ENCODE peak calls at places on chromosomes 1 and 21, in four cellular contexts. U is tibial artery, W is IMR-90, Z is coronary artery. K is an unnamed sample.

GRCh38 chr1:19799877-19800804 is at the start of gene TMCO4:
- DNase-seq in U (peak), W (peak), Z (no peak), K (peak)

GRCh38 chr1:4728319-4729107 is 74.1 kb downstream of the AJAP1 start:
- DNase-seq in U (no peak), W (no peak), Z (no peak), K (no peak)

GRCh38 chr1:192724670-192725069 is 84.2 kb upstream of the RGS2 start:
- DNase-seq in U (no peak), W (peak), Z (no peak), K (no peak)

GRCh38 chr1:24085546-24085945 is 26.4 kb downstream of the MYOM3 start:
- DNase-seq in U (no peak), W (peak), Z (no peak), K (no peak)

GRCh38 chr1:236144446-236145150 is 2.3 kb downstream of the GPR137B start:
- DNase-seq in U (no peak), W (peak), Z (no peak), K (peak)

GRCh38 chr1:76503100-76503499 is 364.2 kb upstream of the ST6GALNAC5 start:
- DNase-seq in U (no peak), W (no peak), Z (no peak), K (no peak)

GRCh38 chr1:84345220-84345619 is 43.7 kb downstream of the SAMD13 start:
- DNase-seq in U (no peak), W (no peak), Z (no peak), K (peak)

GRCh38 chr1:169711469-169712308 is at the start of gene SELL:
- DNase-seq in U (peak), W (peak), Z (no peak), K (peak)

GRCh38 chr1:231241751-231242150 is 739 bp downstream of the GNPAT start:
- DNase-seq in U (no peak), W (no peak), Z (no peak), K (no peak)

GRCh38 chr21:44780140-44780508 is 21.5 kb downstream of the UBE2G2 start:
- DNase-seq in U (no peak), W (no peak), Z (peak), K (no peak)
- H3K4me3 ChIP-seq in U (no peak), W (no peak), Z (no peak), K (no peak)

DNA sequence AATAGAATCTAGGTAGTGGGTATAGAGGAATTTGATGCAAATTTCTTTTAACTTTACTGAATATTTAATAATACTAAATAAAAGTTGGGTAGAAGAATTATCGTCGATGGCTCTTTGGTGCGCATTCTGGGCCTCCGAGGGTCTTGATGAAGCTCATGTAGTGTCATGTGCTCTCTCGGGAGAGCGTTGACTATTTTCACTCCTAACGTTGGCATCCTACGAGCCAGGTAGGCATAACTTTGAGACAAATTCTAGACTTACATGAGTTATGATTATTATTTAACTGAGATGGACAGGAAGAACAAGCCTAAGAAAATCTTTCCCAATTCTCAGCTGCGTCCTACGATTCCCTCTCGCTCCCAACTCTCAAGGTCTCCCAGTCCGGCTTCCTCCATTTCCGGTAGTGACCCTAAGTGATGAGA is 550 bp upstream of the PCAT6 start:
- DNase-seq in U (no peak), W (no peak), Z (no peak), K (no peak)
- H3K4me3 ChIP-seq in U (peak), W (peak), Z (peak), K (peak)

DNA sequence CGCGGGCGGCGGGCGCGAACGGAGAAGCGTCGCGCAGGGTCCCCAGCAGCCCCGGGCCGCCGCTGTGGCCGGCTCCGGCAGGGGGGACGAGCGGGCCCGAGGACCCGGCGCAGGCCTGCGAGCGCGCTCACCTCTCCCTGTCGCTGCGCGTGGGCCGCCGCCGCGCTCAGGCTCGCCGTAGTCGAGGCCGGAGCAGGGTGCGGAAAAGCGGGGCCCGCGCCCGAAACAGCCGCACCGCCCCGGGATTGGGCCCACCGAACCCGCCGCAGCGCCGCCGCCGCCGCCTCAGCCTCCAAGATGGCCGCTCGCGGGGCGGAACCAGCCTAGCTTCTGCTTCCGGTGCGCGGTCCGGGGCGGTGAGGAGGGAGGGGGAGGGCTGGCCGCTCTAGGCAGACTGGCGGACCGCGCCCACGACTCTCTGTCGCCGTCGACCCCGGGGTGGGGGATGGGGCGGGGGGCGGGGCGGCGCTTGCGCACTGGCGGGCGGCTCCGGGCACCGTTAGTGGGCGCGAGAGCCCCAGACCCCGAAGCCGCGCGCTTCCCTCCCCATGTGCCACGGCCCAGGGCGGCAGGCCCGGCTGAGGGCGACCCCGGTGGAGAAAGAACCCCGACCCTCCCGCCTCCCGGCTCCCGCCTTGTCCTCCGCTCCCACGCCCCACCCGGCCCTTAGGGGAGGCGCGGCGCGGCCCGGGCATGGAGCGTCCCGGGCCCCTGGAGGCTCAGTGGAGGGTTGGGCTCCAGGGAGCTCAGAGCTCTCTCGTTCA is at the start of gene UBE2J2:
- DNase-seq in U (peak), W (peak), Z (peak), K (peak)
- H3K4me3 ChIP-seq in U (peak), W (peak), Z (peak), K (peak)

GRCh38 chr1:16152521-16153087 is 3.3 kb downstream of the EPHA2 start:
- DNase-seq in U (no peak), W (peak), Z (no peak), K (peak)
- H3K4me3 ChIP-seq in U (peak), W (peak), Z (peak), K (peak)

GRCh38 chr1:98027044-98027443 is 106.2 kb upstream of the DPYD start:
- DNase-seq in U (no peak), W (no peak), Z (no peak), K (no peak)

GRCh38 chr1:98030976-98031375 is 110.1 kb upstream of the DPYD start:
- DNase-seq in U (no peak), W (no peak), Z (no peak), K (no peak)

GRCh38 chr1:98025858-98026257 is 105.0 kb upstream of the DPYD start:
- DNase-seq in U (no peak), W (no peak), Z (no peak), K (no peak)

GRCh38 chr1:98030483-98030882 is 109.6 kb upstream of the DPYD start:
- DNase-seq in U (no peak), W (peak), Z (no peak), K (peak)

GRCh38 chr1:98028800-98029199 is 108.0 kb upstream of the DPYD start:
- DNase-seq in U (no peak), W (no peak), Z (no peak), K (no peak)
- H3K4me3 ChIP-seq in U (no peak), W (no peak), Z (no peak), K (no peak)

DNA sequence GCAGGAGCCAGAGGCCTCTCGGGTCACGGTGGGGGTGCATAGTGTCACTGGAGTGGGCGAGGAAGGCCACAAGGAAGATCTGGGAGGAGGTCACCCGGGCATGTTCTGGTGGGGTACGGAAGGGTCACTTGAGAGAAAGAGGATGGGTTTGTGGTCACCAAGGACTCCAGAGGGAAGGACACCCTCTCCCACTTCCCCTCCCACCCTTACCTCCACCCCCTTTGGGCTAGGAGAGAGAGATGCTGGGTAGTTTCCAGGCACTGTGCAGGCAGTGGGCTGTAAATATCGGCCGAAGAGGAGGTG is 703 bp downstream of the AMIGO1 start:
- DNase-seq in U (no peak), W (no peak), Z (no peak), K (no peak)
- H3K4me3 ChIP-seq in U (peak), W (peak), Z (peak), K (peak)

GRCh38 chr1:32060914-32061313 is 11.8 kb upstream of the TMEM39B start:
- DNase-seq in U (no peak), W (no peak), Z (no peak), K (no peak)
- H3K4me3 ChIP-seq in U (no peak), W (no peak), Z (no peak), K (no peak)

GRCh38 chr1:204763773-204764427 is 78.4 kb upstream of the LRRN2 start:
- DNase-seq in U (peak), W (peak), Z (peak), K (peak)
- H3K4me3 ChIP-seq in U (no peak), W (no peak), Z (no peak), K (no peak)

DNA sequence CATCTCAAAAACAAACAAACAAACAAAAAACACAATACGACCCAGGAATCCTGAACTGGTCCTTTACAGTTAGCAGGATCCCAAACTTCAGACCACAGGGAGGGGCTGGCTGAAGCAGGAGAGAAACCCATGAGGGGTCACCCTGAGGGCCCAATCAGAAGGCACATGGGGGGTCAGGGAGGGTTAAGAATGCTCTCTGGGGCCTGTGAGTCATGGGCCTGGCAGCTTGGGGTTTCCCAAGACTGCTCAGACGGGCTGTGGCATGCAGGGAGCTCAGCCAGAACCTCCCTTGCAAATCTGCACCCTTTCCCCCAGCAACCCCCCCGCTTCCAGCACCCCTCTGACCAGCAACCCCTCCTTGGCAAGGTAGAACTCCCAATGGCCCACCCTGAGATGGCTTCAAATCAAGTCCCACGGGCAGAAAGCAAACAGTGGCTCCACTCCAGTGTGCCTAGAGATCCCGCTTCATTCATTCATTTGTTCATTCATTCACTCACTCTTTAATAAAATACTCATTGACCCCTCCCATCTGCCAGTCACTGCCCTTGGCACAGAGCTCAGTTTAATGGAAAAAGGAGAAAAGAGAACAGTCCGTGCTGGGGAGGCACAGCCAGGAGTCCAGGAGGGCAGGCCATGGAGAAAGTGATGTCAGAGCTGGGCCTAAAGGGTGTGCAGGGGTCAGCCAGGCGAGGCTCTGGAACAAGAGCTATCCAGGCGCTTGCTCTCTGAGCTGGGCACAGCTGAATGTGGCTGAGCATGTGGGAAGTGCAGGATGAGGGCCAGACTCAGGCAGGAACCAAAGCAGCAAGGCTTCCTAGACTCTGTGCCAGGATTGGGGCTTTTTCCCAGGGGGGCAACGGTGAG is 8.2 kb downstream of the UQCRHL start:
- DNase-seq in U (peak), W (peak), Z (peak), K (peak)
- H3K4me3 ChIP-seq in U (no peak), W (no peak), Z (peak), K (no peak)

DNA sequence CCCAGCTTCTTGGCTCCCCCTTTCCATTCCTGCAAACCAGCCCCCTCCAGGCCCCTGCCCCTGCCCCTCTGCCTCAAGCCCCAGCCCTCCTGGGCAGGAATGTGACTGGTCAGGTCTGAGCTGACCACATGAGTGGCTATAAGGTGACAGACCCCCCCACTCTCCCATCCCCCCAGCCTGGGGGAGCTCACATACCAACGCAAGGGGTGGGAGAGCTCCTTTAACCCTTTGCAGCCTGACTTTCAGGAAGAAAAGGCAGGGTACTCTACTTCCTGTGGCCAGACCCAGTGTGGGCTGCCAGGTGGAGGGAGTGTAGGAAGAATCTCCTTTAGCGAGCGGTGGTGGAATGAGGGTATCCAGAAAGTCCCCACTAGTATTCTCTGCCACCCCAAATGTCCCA is 33.1 kb downstream of the AHDC1 start:
- DNase-seq in U (no peak), W (no peak), Z (no peak), K (no peak)
- H3K4me3 ChIP-seq in U (no peak), W (no peak), Z (no peak), K (no peak)

K was measured in choroid plexus epithelial cell.